ENCODE peak calls at places on chromosomes 3 and 15, in five cellular contexts. P, V, S, D and T are unnamed samples.
A peak's percentile ranks its signal among the peaks of the same experiment; 100 is the strongest.

GRCh38 chr3:32238816-32239637 is 547 bp downstream of the CMTM8 start:
- DNase-seq in V (peak; percentile 31), P (peak; percentile 10), S (peak; percentile 51), D (peak; percentile 89), T (no peak)

GRCh38 chr3:114584734-114585371 is 291.0 kb downstream of the TIGIT start:
- DNase-seq in P (no peak), S (no peak), V (peak; percentile 25), D (no peak), T (no peak)

GRCh38 chr3:53900666-53901331 is 9.1 kb upstream of the SELENOK start:
- DNase-seq in S (no peak), D (no peak), P (no peak), V (no peak), T (no peak)

GRCh38 chr3:154657265-154657664 is 227.3 kb upstream of the GPR149 start:
- DNase-seq in D (no peak), P (no peak), V (no peak), S (no peak), T (no peak)

GRCh38 chr3:53089511-53089910 is 40.7 kb downstream of the RFT1 start:
- DNase-seq in V (no peak), S (no peak), D (no peak), P (no peak), T (no peak)

GRCh38 chr3:191005790-191006189 is 143.3 kb upstream of the GMNC start:
- DNase-seq in D (no peak), S (no peak), P (no peak), V (no peak), T (no peak)

GRCh38 chr3:9062570-9062969 is 99.3 kb upstream of the RAD18 start:
- DNase-seq in V (peak; percentile 12), S (no peak), P (no peak), D (no peak), T (no peak)

GRCh38 chr3:197953881-197954280 is 3.9 kb downstream of the RPL35A start:
- DNase-seq in S (no peak), V (peak; percentile 88), P (peak; percentile 25), D (no peak), T (no peak)

GRCh38 chr3:50651875-50652529 is 22.7 kb upstream of the DOCK3 start:
- DNase-seq in P (no peak), V (no peak), S (no peak), D (no peak), T (no peak)

GRCh38 chr15:100707229-100707628 is 104.8 kb downstream of the ASB7 start:
- DNase-seq in V (no peak), P (no peak), S (no peak), D (no peak), T (no peak)

GRCh38 chr3:31636063-31636462 is 103.3 kb downstream of the STT3B start:
- DNase-seq in P (no peak), V (no peak), D (no peak), S (no peak), T (no peak)

GRCh38 chr15:98843844-98844243 is 163.7 kb downstream of the PGPEP1L start:
- DNase-seq in D (no peak), S (no peak), P (no peak), V (no peak), T (no peak)

GRCh38 chr3:38138347-38139190 is at the start of gene MYD88:
- DNase-seq in D (peak; percentile 97), V (peak; percentile 43), S (peak; percentile 66), P (peak; percentile 51), T (peak; percentile 67)

GRCh38 chr3:55252921-55253320 is 234.2 kb downstream of the WNT5A start:
- DNase-seq in P (peak; percentile 33), V (peak; percentile 43), D (no peak), S (no peak), T (no peak)

GRCh38 chr3:36124118-36124796 is 256.0 kb upstream of the STAC start:
- DNase-seq in V (peak; percentile 65), S (peak; percentile 63), P (peak; percentile 0), D (no peak), T (no peak)

GRCh38 chr15:59223736-59224135 is 17.1 kb downstream of the LDHAL6B start:
- DNase-seq in P (no peak), S (no peak), V (peak; percentile 38), D (peak; percentile 82), T (no peak)

GRCh38 chr3:77479021-77479420 is 439.1 kb downstream of the ROBO2 start:
- DNase-seq in D (no peak), V (no peak), S (no peak), P (no peak), T (no peak)

GRCh38 chr3:22040150-22040549 is 289.1 kb upstream of the ZNF385D start:
- DNase-seq in P (no peak), V (no peak), S (no peak), D (no peak), T (no peak)

GRCh38 chr3:5226783-5227182 is 39.3 kb downstream of the EDEM1 start:
- DNase-seq in P (peak; percentile 47), V (peak; percentile 44), S (no peak), D (no peak), T (no peak)

GRCh38 chr3:139329364-139329850 is 14.4 kb upstream of the MRPS22 start:
- DNase-seq in P (peak; percentile 63), V (peak; percentile 75), S (peak; percentile 98), D (no peak), T (peak; percentile 91)

DNA sequence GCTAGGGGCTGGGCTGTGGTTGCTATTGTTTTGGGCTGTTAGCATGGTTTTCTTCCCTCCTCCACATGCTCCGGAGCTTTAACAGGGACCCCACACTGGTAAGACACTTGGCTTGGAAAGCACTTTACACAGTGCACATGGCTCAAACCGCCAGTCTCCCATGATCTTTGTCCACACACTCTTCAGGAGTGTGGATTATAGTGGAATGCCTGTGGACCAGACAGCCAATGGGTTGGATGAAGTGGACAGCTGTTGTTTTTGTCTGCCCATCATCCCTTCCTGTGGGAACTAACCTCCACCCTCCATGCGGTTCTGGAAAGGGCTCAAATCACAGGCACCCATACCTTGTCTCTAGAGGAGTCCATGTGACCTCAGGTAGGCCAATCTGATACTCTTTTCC is 10.0 kb downstream of the PAQR9 start:
- DNase-seq in D (peak; percentile 80), S (no peak), P (no peak), V (no peak), T (no peak)
- TF ChIP-seq CTCF in D (no peak), S (no peak), P (no peak), V (no peak), T (no peak)

GRCh38 chr3:187051066-187051465 is 88.2 kb downstream of the RPL39L start:
- DNase-seq in P (no peak), D (peak; percentile 26), S (no peak), V (no peak), T (no peak)
- TF ChIP-seq CTCF in P (no peak), D (no peak), S (no peak), V (no peak), T (no peak)

DNA sequence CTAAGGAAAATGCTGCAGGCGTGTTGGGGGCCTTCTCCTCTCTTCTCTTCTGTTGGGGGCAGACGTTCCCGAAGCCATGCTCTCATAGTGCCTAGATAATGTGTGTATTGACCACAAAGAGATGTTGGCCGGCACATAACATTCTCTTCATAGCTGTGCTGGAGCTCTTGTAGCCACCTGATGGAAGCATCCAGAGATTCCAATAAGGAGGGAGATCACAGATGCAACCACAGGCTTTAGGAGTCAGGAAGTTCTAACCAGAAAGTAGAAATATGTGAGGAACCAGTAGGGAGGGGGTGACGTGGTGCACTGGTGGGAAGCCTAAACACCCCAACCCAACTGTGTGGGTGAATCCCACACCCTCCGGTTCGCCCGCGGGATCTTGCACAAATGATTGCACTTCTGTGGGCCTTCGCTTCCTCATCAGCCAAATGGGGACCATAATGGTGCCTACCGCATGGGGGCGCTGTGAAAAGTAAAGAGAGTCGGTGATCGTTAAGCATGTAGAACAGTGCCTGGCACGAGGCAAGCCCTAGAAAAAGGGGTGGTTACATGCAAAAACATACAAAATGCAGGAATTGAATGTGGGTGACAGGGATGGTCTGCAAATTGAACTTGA is 87.8 kb downstream of the TOP2B start:
- DNase-seq in D (no peak), V (no peak), P (no peak), S (no peak), T (no peak)
- TF ChIP-seq CTCF in D (no peak), V (no peak), P (no peak), S (peak; percentile 42), T (no peak)

DNA sequence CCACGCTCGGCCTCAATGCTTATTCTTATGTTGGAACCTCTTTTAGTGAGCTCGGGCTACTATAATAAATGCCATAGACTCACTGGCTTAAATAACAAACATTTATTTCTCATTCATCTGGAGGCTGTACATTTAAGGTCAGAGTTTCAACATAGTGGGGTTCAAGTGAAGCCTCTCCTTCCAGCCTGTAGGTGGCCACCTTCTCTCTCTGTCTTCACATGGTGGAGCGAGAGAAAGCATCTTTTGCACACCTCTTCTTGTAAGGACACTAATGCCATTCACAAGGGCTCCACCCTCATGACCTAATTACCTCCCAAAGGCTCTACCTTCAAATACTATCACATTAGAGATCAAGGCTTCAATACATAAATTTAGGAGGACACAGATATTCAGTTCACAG is 520.3 kb upstream of the EPHA6 start:
- DNase-seq in S (no peak), D (no peak), P (no peak), V (no peak), T (no peak)
- TF ChIP-seq CTCF in S (no peak), D (no peak), P (no peak), V (no peak), T (no peak)

GRCh38 chr3:14410501-14411165 is 8.2 kb downstream of the SLC6A6 start:
- DNase-seq in S (no peak), P (peak; percentile 92), D (no peak), V (peak; percentile 88), T (no peak)

GRCh38 chr3:14412831-14413380 is 10.5 kb downstream of the SLC6A6 start:
- DNase-seq in D (no peak), V (no peak), P (no peak), S (no peak), T (no peak)

GRCh38 chr3:14413381-14414071 is 11.1 kb downstream of the SLC6A6 start:
- DNase-seq in P (peak; percentile 79), D (no peak), S (no peak), V (peak; percentile 68), T (no peak)

GRCh38 chr3:14411166-14411526 is 8.7 kb downstream of the SLC6A6 start:
- DNase-seq in D (no peak), P (no peak), V (no peak), S (no peak), T (no peak)

DNA sequence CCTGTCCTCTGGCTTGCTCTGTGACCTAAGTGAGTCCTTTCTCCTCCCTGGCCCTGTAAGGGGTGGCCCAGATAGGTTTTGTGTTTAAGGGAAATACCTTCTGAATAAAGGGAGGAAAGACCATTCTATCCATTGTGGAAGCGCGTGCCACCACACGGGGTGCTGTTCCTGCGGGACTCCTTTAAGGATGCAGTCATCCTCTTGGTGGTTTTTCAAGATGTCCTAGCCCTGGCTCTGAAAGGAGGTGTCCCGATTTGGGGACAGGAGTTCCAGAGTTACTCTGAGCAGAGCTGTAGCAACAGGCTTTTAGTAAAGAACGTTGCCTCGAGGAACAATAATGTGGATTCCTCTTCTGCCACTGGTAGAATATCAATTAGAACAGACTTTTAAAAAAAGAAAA is 9.6 kb downstream of the SLC6A6 start:
- DNase-seq in D (no peak), V (no peak), S (no peak), P (no peak), T (no peak)
- TF ChIP-seq CTCF in D (no peak), V (no peak), S (no peak), P (peak; percentile 15), T (no peak)